ENCODE peak calls at places on chromosomes 6 and 20, in eight cellular contexts. One of them, this sample, is unnamed.

GRCh38 chr6:39670519-39670918 is 54.7 kb downstream of the KIF6 start:
- DNase-seq in naive thymus-derived CD8-positive, alpha-beta T cell: no peak
- DNase-seq in NCI-H1930: no peak
- DNase-seq in gastrocnemius medialis: no peak
- DNase-seq in LHCN-M2: no peak
- DNase-seq in left lung: no peak
- DNase-seq in adipocyte: no peak
- DNase-seq in astrocyte of the cerebellum: no peak
- DNase-seq in this sample: no peak

GRCh38 chr6:14192186-14192788 is 74.7 kb downstream of the CD83 start:
- DNase-seq in naive thymus-derived CD8-positive, alpha-beta T cell: no peak
- DNase-seq in NCI-H1930: no peak
- DNase-seq in gastrocnemius medialis: no peak
- DNase-seq in LHCN-M2: no peak
- DNase-seq in left lung: no peak
- DNase-seq in adipocyte: no peak
- DNase-seq in astrocyte of the cerebellum: no peak
- DNase-seq in this sample: no peak

GRCh38 chr20:13581451-13581850 is 57.3 kb downstream of the TASP1 start:
- DNase-seq in naive thymus-derived CD8-positive, alpha-beta T cell: no peak
- DNase-seq in NCI-H1930: no peak
- DNase-seq in gastrocnemius medialis: no peak
- DNase-seq in LHCN-M2: no peak
- DNase-seq in left lung: no peak
- DNase-seq in adipocyte: no peak
- DNase-seq in astrocyte of the cerebellum: no peak
- DNase-seq in this sample: no peak

GRCh38 chr6:48087448-48087847 is 23.5 kb downstream of the PTCHD4 start:
- DNase-seq in naive thymus-derived CD8-positive, alpha-beta T cell: no peak
- DNase-seq in NCI-H1930: no peak
- DNase-seq in gastrocnemius medialis: no peak
- DNase-seq in LHCN-M2: no peak
- DNase-seq in left lung: no peak
- DNase-seq in adipocyte: peak; percentile 58
- DNase-seq in astrocyte of the cerebellum: no peak
- DNase-seq in this sample: no peak

GRCh38 chr6:11538799-11539468 is 1.4 kb downstream of the TMEM170B start:
- DNase-seq in naive thymus-derived CD8-positive, alpha-beta T cell: no peak
- DNase-seq in NCI-H1930: no peak
- DNase-seq in gastrocnemius medialis: no peak
- DNase-seq in LHCN-M2: no peak
- DNase-seq in left lung: no peak
- DNase-seq in adipocyte: no peak
- DNase-seq in astrocyte of the cerebellum: no peak
- DNase-seq in this sample: no peak

GRCh38 chr20:48284837-48285236 is 499.6 kb upstream of the SULF2 start:
- DNase-seq in naive thymus-derived CD8-positive, alpha-beta T cell: no peak
- DNase-seq in NCI-H1930: no peak
- DNase-seq in gastrocnemius medialis: no peak
- DNase-seq in LHCN-M2: no peak
- DNase-seq in left lung: no peak
- DNase-seq in adipocyte: no peak
- DNase-seq in astrocyte of the cerebellum: no peak
- DNase-seq in this sample: no peak

GRCh38 chr6:154261688-154262397 is 94.8 kb downstream of the IPCEF1 start:
- DNase-seq in naive thymus-derived CD8-positive, alpha-beta T cell: no peak
- DNase-seq in NCI-H1930: no peak
- DNase-seq in gastrocnemius medialis: no peak
- DNase-seq in LHCN-M2: no peak
- DNase-seq in left lung: no peak
- DNase-seq in adipocyte: no peak
- DNase-seq in astrocyte of the cerebellum: no peak
- DNase-seq in this sample: no peak

GRCh38 chr20:9474835-9475413 is 39.5 kb upstream of the LAMP5 start:
- DNase-seq in naive thymus-derived CD8-positive, alpha-beta T cell: no peak
- DNase-seq in NCI-H1930: no peak
- DNase-seq in gastrocnemius medialis: no peak
- DNase-seq in LHCN-M2: peak; percentile 59
- DNase-seq in left lung: no peak
- DNase-seq in adipocyte: peak; percentile 27
- DNase-seq in astrocyte of the cerebellum: no peak
- DNase-seq in this sample: peak; percentile 51

GRCh38 chr6:39430968-39431523 is 108.5 kb upstream of the KCNK16 start:
- DNase-seq in naive thymus-derived CD8-positive, alpha-beta T cell: no peak
- DNase-seq in NCI-H1930: no peak
- DNase-seq in gastrocnemius medialis: peak; percentile 20
- DNase-seq in LHCN-M2: no peak
- DNase-seq in left lung: peak; percentile 57
- DNase-seq in adipocyte: peak; percentile 60
- DNase-seq in astrocyte of the cerebellum: no peak
- DNase-seq in this sample: peak; percentile 67

GRCh38 chr6:11714798-11715285 is 63.8 kb downstream of the ADTRP start:
- DNase-seq in naive thymus-derived CD8-positive, alpha-beta T cell: no peak
- DNase-seq in NCI-H1930: no peak
- DNase-seq in gastrocnemius medialis: no peak
- DNase-seq in LHCN-M2: no peak
- DNase-seq in left lung: no peak
- DNase-seq in adipocyte: no peak
- DNase-seq in astrocyte of the cerebellum: no peak
- DNase-seq in this sample: no peak

GRCh38 chr6:70413829-70414494 is 654 bp downstream of the FAM135A start:
- DNase-seq in naive thymus-derived CD8-positive, alpha-beta T cell: peak; percentile 35
- DNase-seq in NCI-H1930: no peak
- DNase-seq in gastrocnemius medialis: no peak
- DNase-seq in LHCN-M2: peak; percentile 6
- DNase-seq in left lung: peak; percentile 37
- DNase-seq in adipocyte: peak; percentile 53
- DNase-seq in astrocyte of the cerebellum: no peak
- DNase-seq in this sample: no peak

This sample was measured in NCI-H187 treated with DMSO at 0.1 percent for 48 hours.